ENCODE peak calls at places on chromosomes 1 and 21, in ten cellular contexts. V, M, P, D, L, K, U, T, J and Z are unnamed samples.

GRCh38 chr21:39461419-39461818 is 9.6 kb downstream of the SH3BGR start:
- DNase-seq in V (no peak), M (no peak), P (no peak), D (no peak), L (no peak), K (no peak), U (no peak), T (no peak), J (no peak), Z (no peak)

GRCh38 chr1:19643602-19644419 is at the start of gene NBL1:
- DNase-seq in V (peak), M (no peak), P (peak), D (peak), L (peak), K (peak), U (no peak), T (peak), J (no peak), Z (no peak)

GRCh38 chr1:38578444-38578951 is 281.1 kb downstream of the RRAGC start:
- DNase-seq in V (no peak), M (no peak), P (no peak), D (no peak), L (peak), K (no peak), U (no peak), T (no peak), J (peak), Z (no peak)

GRCh38 chr1:5889462-5889861 is 102.8 kb downstream of the NPHP4 start:
- DNase-seq in V (no peak), M (no peak), P (no peak), D (no peak), L (no peak), K (no peak), U (no peak), T (no peak), J (no peak), Z (no peak)

GRCh38 chr1:44031051-44031899 is at the start of gene SLC6A9:
- DNase-seq in V (peak), M (no peak), P (peak), D (peak), L (peak), K (peak), U (peak), T (peak), J (peak), Z (no peak)

GRCh38 chr21:32248616-32249550 is 30.0 kb downstream of the MIS18A start:
- DNase-seq in V (no peak), M (peak), P (no peak), D (no peak), L (no peak), K (no peak), U (no peak), T (no peak), J (no peak), Z (no peak)

GRCh38 chr1:201176931-201177330 is 13.7 kb upstream of the IGFN1 start:
- DNase-seq in V (no peak), M (no peak), P (no peak), D (no peak), L (no peak), K (no peak), U (no peak), T (no peak), J (no peak), Z (no peak)

GRCh38 chr1:218674280-218674773 is 329.2 kb downstream of the TGFB2 start:
- DNase-seq in V (no peak), M (no peak), P (no peak), D (peak), L (peak), K (peak), U (peak), T (no peak), J (peak), Z (no peak)

GRCh38 chr1:1200876-1201810 is 5.2 kb downstream of the TNFRSF18 start:
- DNase-seq in V (peak), M (no peak), P (peak), D (peak), L (peak), K (peak), U (no peak), T (peak), J (peak), Z (peak)

GRCh38 chr21:33109574-33110339 is 39.8 kb downstream of the OLIG1 start:
- DNase-seq in V (peak), M (no peak), P (no peak), D (no peak), L (peak), K (no peak), U (no peak), T (no peak), J (peak), Z (no peak)

GRCh38 chr1:27077968-27078367 is 65.3 kb upstream of the TENT5B start:
- DNase-seq in V (no peak), M (no peak), P (no peak), D (no peak), L (no peak), K (no peak), U (no peak), T (no peak), J (no peak), Z (no peak)

GRCh38 chr1:245716561-245716960 is 561.8 kb downstream of the KIF26B start:
- DNase-seq in V (no peak), M (no peak), P (no peak), D (no peak), L (no peak), K (no peak), U (no peak), T (no peak), J (no peak), Z (no peak)